ENCODE peak calls at places on chromosome 2, in four cellular contexts. J is activated T-cell treated with anti-CD3 and anti-CD28 coated beads for 24 hours, D is MM.1S, I is anterior cingulate cortex. L is an unnamed sample.

GRCh38 chr2:117703868-117704267 is 110.6 kb upstream of the DDX18 start:
- DNase-seq in D (no peak), J (no peak), I (no peak), L (no peak)

GRCh38 chr2:29293830-29294438 is 178.7 kb downstream of the CLIP4 start:
- DNase-seq in I (no peak), J (no peak), D (peak; percentile 12), L (no peak)

GRCh38 chr2:61763605-61764034 is 90.2 kb downstream of the FAM161A start:
- DNase-seq in D (no peak), J (no peak), I (peak; percentile 83), L (no peak)

GRCh38 chr2:220006152-220006551 is 378.7 kb downstream of the SLC4A3 start:
- DNase-seq in D (no peak), I (no peak), J (no peak), L (no peak)

GRCh38 chr2:166449439-166449838 is 44.6 kb downstream of the SCN7A start:
- DNase-seq in J (no peak), D (peak; percentile 10), I (no peak), L (no peak)

GRCh38 chr2:225319872-225320271 is 79.6 kb upstream of the NYAP2 start:
- DNase-seq in D (no peak), I (no peak), J (no peak), L (no peak)

GRCh38 chr2:68185541-68186164 is 28.0 kb downstream of the PNO1 start:
- DNase-seq in J (peak; percentile 38), I (no peak), D (peak; percentile 42), L (peak; percentile 23)

GRCh38 chr2:19474128-19474527 is 115.7 kb upstream of the OSR1 start:
- DNase-seq in D (peak; percentile 92), J (peak; percentile 2), I (no peak), L (no peak)

GRCh38 chr2:105376789-105377231 is 22.0 kb downstream of the FHL2 start:
- DNase-seq in D (no peak), I (no peak), J (no peak), L (no peak)

GRCh38 chr2:219453691-219454131 is 19.1 kb downstream of the SPEG start:
- DNase-seq in D (no peak), I (no peak), J (no peak), L (no peak)

GRCh38 chr2:33238111-33238510 is 238.3 kb upstream of the RASGRP3 start:
- DNase-seq in I (no peak), J (no peak), D (no peak), L (no peak)